ENCODE peak calls at places on chromosomes 3 and 15, in seven cellular contexts. T is naive thymus-derived CD4-positive, alpha-beta T cell; Z is aorta; R is hepatocyte; E is psoas muscle; Y is tibial artery; J is small intestine. F is an unnamed sample.

GRCh38 chr3:189419022-189419421 is 212.2 kb upstream of the TP63 start:
- DNase-seq in J (no peak), Y (no peak), T (no peak), R (no peak), E (no peak), Z (no peak), F (no peak)

GRCh38 chr3:160225181-160226025 is at the start of gene C3orf80:
- DNase-seq in J (peak; percentile 41), T (peak; percentile 35), R (peak; percentile 69), Y (peak; percentile 35), Z (peak; percentile 66), E (peak; percentile 43), F (peak; percentile 80)

GRCh38 chr3:66851894-66852613 is 146.1 kb upstream of the KBTBD8 start:
- DNase-seq in Z (no peak), J (no peak), E (no peak), R (no peak), Y (no peak), T (no peak), F (no peak)

GRCh38 chr3:151838574-151839312 is 24.8 kb downstream of the AADAC start:
- DNase-seq in Z (no peak), R (peak; percentile 89), Y (peak; percentile 29), J (peak; percentile 80), E (no peak), T (peak; percentile 29), F (peak; percentile 41)

GRCh38 chr3:157092219-157092618 is 67.7 kb downstream of the CCNL1 start:
- DNase-seq in J (no peak), Y (no peak), T (no peak), Z (no peak), R (no peak), E (no peak), F (no peak)

GRCh38 chr3:25831578-25831977 is 41.7 kb downstream of the OXSM start:
- DNase-seq in E (no peak), R (peak; percentile 22), T (no peak), Z (no peak), J (no peak), Y (no peak), F (no peak)

GRCh38 chr15:81642451-81642990 is 268.5 kb upstream of the TMC3 start:
- DNase-seq in R (peak; percentile 56), T (no peak), J (no peak), Y (no peak), E (no peak), Z (no peak), F (no peak)

GRCh38 chr3:119559441-119559963 is at the start of gene CD80:
- DNase-seq in R (peak; percentile 69), Z (peak; percentile 78), E (peak; percentile 28), J (peak; percentile 48), Y (peak; percentile 41), T (peak; percentile 43), F (peak; percentile 78)

GRCh38 chr3:50162034-50162883 is 7.1 kb downstream of the SEMA3F start:
- DNase-seq in Y (no peak), R (no peak), Z (no peak), J (no peak), T (no peak), E (no peak), F (no peak)

GRCh38 chr3:144556392-144556791 is 584.8 kb downstream of the DIPK2A start:
- DNase-seq in E (no peak), Z (no peak), J (peak; percentile 15), T (no peak), Y (no peak), R (no peak), F (no peak)
- H3K27ac ChIP-seq in E (no peak overlapping the region), Z (no peak overlapping the region), J (no peak overlapping the region), T (no peak overlapping the region), Y (no peak overlapping the region), R (no peak overlapping the region), F (no peak overlapping the region)

DNA sequence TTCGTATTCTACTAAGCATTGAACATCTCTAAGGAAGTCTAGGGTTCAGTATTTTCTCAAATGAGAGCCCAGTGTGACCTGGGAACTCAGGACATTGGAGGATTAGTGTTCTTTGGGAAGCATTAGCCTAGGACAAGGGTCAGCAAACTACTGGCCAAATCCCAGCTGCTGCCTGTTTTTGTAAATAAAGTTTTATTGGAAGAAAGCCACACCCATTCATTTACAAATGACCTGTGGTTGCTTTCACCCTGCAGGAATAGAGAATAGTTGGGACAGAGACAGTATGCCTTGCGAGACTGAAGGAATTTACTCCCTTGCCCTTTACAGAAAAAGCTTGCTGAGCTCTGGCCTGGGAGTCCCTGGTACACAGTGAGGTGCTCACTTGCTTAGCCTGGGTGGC is 20.6 kb downstream of the SLC6A11 start:
- DNase-seq in E (no peak), R (no peak), Z (no peak), T (no peak), J (no peak), Y (no peak), F (no peak)
- H3K27me3 ChIP-seq in E (no peaks in the 10 kb centered on the region), R (peaks cover 5% of the 10 kb centered on the region), Z (no peaks in the 10 kb centered on the region), T (no peaks in the 10 kb centered on the region), J (peaks cover 2% of the 10 kb centered on the region), Y (peaks cover 15% of the 10 kb centered on the region), F (no peaks in the 10 kb centered on the region)

GRCh38 chr3:16300282-16300681 is 35.3 kb downstream of the OXNAD1 start:
- DNase-seq in E (no peak), T (no peak), J (peak; percentile 17), R (no peak), Y (no peak), Z (no peak), F (no peak)

GRCh38 chr3:16300881-16301359 is 35.9 kb downstream of the OXNAD1 start:
- DNase-seq in Z (no peak), J (peak; percentile 64), E (no peak), R (no peak), T (peak; percentile 86), Y (no peak), F (no peak)

GRCh38 chr3:16299746-16300145 is 34.7 kb downstream of the OXNAD1 start:
- DNase-seq in J (no peak), T (no peak), Y (no peak), R (no peak), Z (no peak), E (no peak), F (no peak)

GRCh38 chr3:16295298-16295890 is 30.4 kb downstream of the OXNAD1 start:
- DNase-seq in E (no peak), Y (no peak), R (no peak), Z (no peak), T (no peak), J (no peak), F (no peak)

DNA sequence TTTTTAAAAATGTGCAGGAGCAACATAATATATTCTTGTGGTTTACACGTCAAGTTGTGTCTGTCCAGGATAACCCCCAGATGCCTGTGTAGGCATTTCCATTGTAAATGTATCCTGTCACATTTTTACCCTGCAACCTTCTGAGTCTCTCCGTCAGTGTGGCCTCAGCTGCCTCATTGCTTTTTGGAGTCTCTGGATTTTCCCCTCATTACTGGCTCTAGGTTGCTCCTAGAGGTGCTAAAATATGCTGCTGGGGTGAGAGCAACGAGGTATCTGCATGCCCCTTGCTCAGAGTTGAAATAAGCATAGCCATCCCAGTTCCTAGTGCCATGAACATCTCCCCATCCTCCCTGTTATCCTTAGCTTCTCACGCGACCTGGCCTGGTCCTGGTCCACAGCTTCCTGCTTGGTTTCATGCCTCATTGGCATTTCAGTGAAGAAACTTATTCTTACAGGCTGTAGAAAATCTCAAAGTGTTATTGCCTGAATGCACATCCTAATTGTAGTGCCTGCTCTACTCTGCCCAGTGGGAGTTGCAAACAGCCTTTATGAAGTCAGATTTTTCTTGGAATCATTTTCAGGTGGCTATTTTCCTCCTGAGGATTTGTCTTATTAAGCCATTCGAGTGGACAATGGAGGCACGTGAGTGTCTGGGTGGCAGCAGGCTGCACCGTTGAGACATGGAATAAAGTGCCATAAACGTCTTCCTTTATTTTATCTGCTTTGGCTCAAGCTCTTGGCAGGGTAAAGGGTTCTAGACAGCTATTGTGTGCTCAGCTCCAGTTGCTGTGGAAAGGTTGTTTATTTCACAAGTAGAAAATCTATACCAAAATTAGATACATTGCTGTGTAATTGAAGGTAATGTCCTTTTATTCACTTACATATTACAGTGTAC is 33.2 kb downstream of the OXNAD1 start:
- DNase-seq in J (no peak), T (no peak), R (no peak), E (no peak), Z (no peak), Y (no peak), F (no peak)
- H3K4me1 ChIP-seq in J (no peaks in the 10 kb centered on the region), T (peaks cover 94% of the 10 kb centered on the region), R (peaks cover under 1% of the 10 kb centered on the region), E (peaks cover 10% of the 10 kb centered on the region), Z (no peaks in the 10 kb centered on the region), Y (no peaks in the 10 kb centered on the region), F (peaks cover 10% of the 10 kb centered on the region)

GRCh38 chr15:38864827-38865604 is 300.4 kb upstream of the RASGRP1 start:
- DNase-seq in Z (peak; percentile 52), Y (peak; percentile 80), E (peak; percentile 64), T (no peak), R (peak; percentile 19), J (no peak), F (peak; percentile 74)

GRCh38 chr15:38871638-38872037 is 307.0 kb upstream of the RASGRP1 start:
- DNase-seq in J (no peak), T (no peak), Z (no peak), E (no peak), Y (no peak), R (no peak), F (no peak)

GRCh38 chr15:38867556-38867955 is 302.9 kb upstream of the RASGRP1 start:
- DNase-seq in T (no peak), Y (no peak), Z (no peak), R (no peak), J (no peak), E (no peak), F (no peak)

GRCh38 chr15:38872732-38873131 is 308.1 kb upstream of the RASGRP1 start:
- DNase-seq in R (no peak), T (no peak), Y (no peak), J (no peak), Z (no peak), E (no peak), F (no peak)

DNA sequence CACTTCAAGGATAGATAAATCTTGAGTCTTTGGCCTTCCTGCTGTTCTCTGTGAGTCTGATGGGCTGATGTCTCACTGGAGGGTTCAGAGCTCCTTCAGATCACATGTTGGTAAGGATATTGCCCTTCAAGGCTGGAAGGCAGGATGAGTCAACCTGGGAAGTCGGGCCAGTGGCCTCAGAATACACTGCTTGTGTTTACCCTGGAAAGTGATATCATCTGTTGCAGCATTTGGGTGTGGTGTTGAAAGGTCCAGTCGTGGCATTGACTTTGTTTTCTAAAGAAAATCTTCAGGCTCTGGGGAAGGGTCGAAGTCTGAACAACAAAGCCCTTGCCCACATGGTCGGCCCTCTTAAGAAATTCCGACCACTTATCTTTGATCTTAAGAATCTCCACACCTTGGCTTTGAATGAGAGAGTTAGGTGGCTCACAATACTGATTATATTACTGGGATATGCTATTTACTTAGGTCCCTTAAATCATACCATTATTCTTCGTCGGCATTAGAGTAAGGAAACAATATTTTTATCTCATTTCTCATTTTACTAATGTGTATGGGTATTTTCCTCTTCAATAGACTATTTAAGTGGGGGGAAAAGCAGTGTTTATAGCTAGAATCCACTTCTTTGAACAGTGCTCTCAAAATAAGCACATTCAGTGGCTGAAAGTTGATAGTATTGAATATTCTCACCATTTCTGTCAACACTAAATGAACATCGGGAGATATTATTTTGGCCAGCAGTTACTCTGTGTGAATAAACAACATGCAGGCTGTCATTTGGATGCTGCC is 303.9 kb upstream of the RASGRP1 start:
- DNase-seq in R (peak; percentile 84), T (no peak), J (peak; percentile 56), Y (peak; percentile 79), E (peak; percentile 58), Z (peak; percentile 56), F (no peak)
- H3K27ac ChIP-seq in R (peak overlapping the region; percentile 33), T (no peak overlapping the region), J (no peak overlapping the region), Y (no peak overlapping the region), E (no peak overlapping the region), Z (no peak overlapping the region), F (no peak overlapping the region)

GRCh38 chr3:116946376-116946775 is 236.8 kb downstream of the TUSC7 start:
- DNase-seq in R (no peak), J (no peak), Z (no peak), E (no peak), T (no peak), Y (no peak), F (no peak)
- H3K27me3 ChIP-seq in R (no peaks in the 10 kb centered on the region), J (no peaks in the 10 kb centered on the region), Z (no peaks in the 10 kb centered on the region), E (no peaks in the 10 kb centered on the region), T (no peaks in the 10 kb centered on the region), Y (no peaks in the 10 kb centered on the region), F (no peaks in the 10 kb centered on the region)

F was measured in right cardiac atrium.